ENCODE peak calls at places on chromosomes 1 and 21, in six cellular contexts. F is cardiac fibroblast; A is NCI-H345; Q is stimulated activated CD8-positive, alpha-beta memory T cell treated with anti-CD3 and anti-CD28 coated beads, Interleukin-12 subunit alpha, Interleukin-12 subunit beta, amount 100 ng/mL, for 1 hour; G is astrocyte; M is neural crest cell. P is an unnamed sample.

GRCh38 chr21:43867936-43868335 is 2.9 kb downstream of the AGPAT3 start:
- DNase-seq in F (no peak), A (no peak), Q (no peak), G (no peak), M (no peak), P (no peak)

GRCh38 chr1:20136249-20136648 is 2.9 kb upstream of the PLA2G2F start:
- DNase-seq in F (no peak), A (no peak), Q (no peak), G (no peak), M (no peak), P (no peak)

GRCh38 chr21:46144464-46145070 is 10.8 kb downstream of the FTCD start:
- DNase-seq in F (no peak), A (peak), Q (no peak), G (no peak), M (no peak), P (peak)

GRCh38 chr21:29449306-29449940 is 150.7 kb downstream of the BACH1 start:
- DNase-seq in F (peak), A (no peak), Q (no peak), G (no peak), M (no peak), P (no peak)

GRCh38 chr1:78691995-78692747 is 42.5 kb downstream of the IFI44 start:
- DNase-seq in F (no peak), A (peak), Q (no peak), G (peak), M (no peak), P (no peak)

GRCh38 chr1:28309702-28310101 is 19.1 kb upstream of the MED18 start:
- DNase-seq in F (no peak), A (no peak), Q (no peak), G (no peak), M (no peak), P (no peak)

GRCh38 chr1:47575855-47576757 is 138.3 kb downstream of the FOXD2 start:
- DNase-seq in F (no peak), A (no peak), Q (no peak), G (peak), M (no peak), P (no peak)

GRCh38 chr1:221458430-221459156 is 283.3 kb downstream of the DUSP10 start:
- DNase-seq in F (peak), A (no peak), Q (no peak), G (peak), M (no peak), P (peak)

GRCh38 chr1:190169311-190170067 is 308.2 kb downstream of the BRINP3 start:
- DNase-seq in F (no peak), A (no peak), Q (no peak), G (peak), M (no peak), P (peak)

GRCh38 chr21:39564200-39564599 is 48.5 kb upstream of the B3GALT5 start:
- DNase-seq in F (no peak), A (peak), Q (no peak), G (no peak), M (no peak), P (no peak)

GRCh38 chr1:245894843-245895242 is 612.2 kb downstream of the SMYD3 start:
- DNase-seq in F (no peak), A (no peak), Q (no peak), G (no peak), M (no peak), P (no peak)

GRCh38 chr1:111219466-111220286 is 7.8 kb upstream of the CHI3L2 start:
- DNase-seq in F (peak), A (no peak), Q (no peak), G (no peak), M (no peak), P (no peak)

GRCh38 chr1:31073044-31073443 is 7.5 kb upstream of the PUM1 start:
- DNase-seq in F (no peak), A (no peak), Q (no peak), G (no peak), M (no peak), P (no peak)

GRCh38 chr1:117573386-117574040 is 32.3 kb upstream of the TENT5C start:
- DNase-seq in F (no peak), A (no peak), Q (no peak), G (no peak), M (no peak), P (no peak)

GRCh38 chr1:47431534-47431933 is 6.3 kb upstream of the FOXD2 start:
- DNase-seq in F (peak), A (no peak), Q (no peak), G (peak), M (no peak), P (no peak)

GRCh38 chr1:236251587-236251986 is 30.2 kb downstream of the ERO1B start:
- DNase-seq in F (no peak), A (no peak), Q (no peak), G (no peak), M (no peak), P (no peak)

GRCh38 chr21:39182016-39182415 is 1.2 kb downstream of the PSMG1 start:
- DNase-seq in F (no peak), A (no peak), Q (no peak), G (no peak), M (no peak), P (no peak)

GRCh38 chr1:227766653-227767277 is 31.5 kb downstream of the SNAP47 start:
- DNase-seq in F (no peak), A (no peak), Q (no peak), G (no peak), M (no peak), P (peak)

GRCh38 chr1:87683557-87683956 is 354.9 kb downstream of the LMO4 start:
- DNase-seq in F (no peak), A (peak), Q (no peak), G (no peak), M (no peak), P (no peak)

GRCh38 chr1:43779805-43780403 is 72.6 kb downstream of the ST3GAL3 start:
- DNase-seq in F (no peak), A (no peak), Q (no peak), G (no peak), M (no peak), P (no peak)

GRCh38 chr21:36550761-36551160 is 70.8 kb upstream of the CLDN14 start:
- DNase-seq in F (no peak), A (no peak), Q (no peak), G (no peak), M (no peak), P (no peak)

GRCh38 chr1:46013566-46013965 is 118.9 kb downstream of the PIK3R3 start:
- DNase-seq in F (no peak), A (no peak), Q (no peak), G (no peak), M (no peak), P (no peak)

GRCh38 chr1:22611530-22611947 is 24.9 kb upstream of the C1QA start:
- DNase-seq in F (peak), A (no peak), Q (no peak), G (peak), M (peak), P (no peak)

GRCh38 chr1:205543351-205544305 is 39.2 kb downstream of the CDK18 start:
- DNase-seq in F (peak), A (peak), Q (no peak), G (peak), M (peak), P (no peak)

GRCh38 chr1:8472668-8473067 is 154.8 kb downstream of the SLC45A1 start:
- DNase-seq in F (no peak), A (no peak), Q (no peak), G (no peak), M (no peak), P (no peak)

GRCh38 chr1:181094813-181095212 is 6.3 kb downstream of the IER5 start:
- DNase-seq in F (peak), A (no peak), Q (no peak), G (peak), M (no peak), P (no peak)

GRCh38 chr1:178693368-178693767 is 31.7 kb upstream of the RALGPS2 start:
- DNase-seq in F (peak), A (no peak), Q (no peak), G (no peak), M (no peak), P (no peak)

GRCh38 chr1:5504364-5504740 is 487.9 kb downstream of the NPHP4 start:
- DNase-seq in F (no peak), A (no peak), Q (no peak), G (no peak), M (no peak), P (no peak)

GRCh38 chr21:14484188-14485009 is 61.7 kb downstream of the SAMSN1 start:
- DNase-seq in F (no peak), A (no peak), Q (no peak), G (no peak), M (no peak), P (no peak)

GRCh38 chr1:244046907-244047738 is 4.0 kb upstream of the ZBTB18 start:
- DNase-seq in F (peak), A (no peak), Q (no peak), G (peak), M (no peak), P (peak)

GRCh38 chr1:115632251-115633026 is 9.3 kb upstream of the VANGL1 start:
- DNase-seq in F (no peak), A (no peak), Q (no peak), G (no peak), M (no peak), P (no peak)

GRCh38 chr1:203673550-203674411 is 47.1 kb downstream of the ATP2B4 start:
- DNase-seq in F (peak), A (no peak), Q (peak), G (peak), M (peak), P (peak)

P was measured in NCI-H2171 treated with DMSO at 0.1 percent for 48 hours.